ENCODE peak calls at places on chromosomes 16 and 17, in six cellular contexts. I is effector CD8-positive, alpha-beta T cell; K is GM12865; G is colonic mucosa; J is A549; Q is mucosa of descending colon. B is an unnamed sample.

GRCh38 chr17:1515640-1516402 is 591 bp downstream of the INPP5K start:
- DNase-seq in I (peak; percentile 25), K (peak; percentile 91), G (peak; percentile 82), J (peak; percentile 91), Q (peak; percentile 49), B (peak; percentile 71)

GRCh38 chr16:8644513-8645140 is 23.1 kb downstream of the METTL22 start:
- DNase-seq in I (no peak), K (no peak), G (no peak), J (no peak), Q (no peak), B (no peak)

GRCh38 chr16:6852643-6853042 is 480.0 kb upstream of the RBFOX1 start:
- DNase-seq in I (no peak), K (no peak), G (no peak), J (no peak), Q (no peak), B (no peak)

GRCh38 chr16:66977341-66978113 is 10.9 kb upstream of the CES4A start:
- DNase-seq in I (peak; percentile 82), K (peak; percentile 90), G (peak; percentile 93), J (peak; percentile 91), Q (peak; percentile 93), B (peak; percentile 93)

GRCh38 chr17:69802045-69802740 is 272.8 kb upstream of the KCNJ16 start:
- DNase-seq in I (no peak), K (no peak), G (no peak), J (no peak), Q (no peak), B (no peak)

GRCh38 chr17:80367510-80367909 is 47.5 kb upstream of the ENDOV start:
- DNase-seq in I (no peak), K (no peak), G (no peak), J (no peak), Q (no peak), B (no peak)

GRCh38 chr16:11682655-11683096 is 14.4 kb downstream of the SNN start:
- DNase-seq in I (no peak), K (no peak), G (no peak), J (no peak), Q (no peak), B (peak; percentile 32)

GRCh38 chr16:78784773-78785172 is 685.3 kb downstream of the WWOX start:
- DNase-seq in I (no peak), K (no peak), G (no peak), J (no peak), Q (no peak), B (no peak)

GRCh38 chr17:31537558-31537957 is 146.1 kb downstream of the RAB11FIP4 start:
- DNase-seq in I (no peak), K (peak; percentile 21), G (no peak), J (no peak), Q (no peak), B (no peak)

GRCh38 chr17:59706900-59707181 is 389 bp downstream of the PTRH2 start:
- DNase-seq in I (no peak), K (no peak), G (no peak), J (no peak), Q (no peak), B (no peak)

GRCh38 chr17:64498308-64499203 is 1.7 kb upstream of the POLG2 start:
- DNase-seq in I (no peak), K (peak; percentile 17), G (no peak), J (no peak), Q (no peak), B (no peak)

GRCh38 chr17:82216301-82217119 is 3.9 kb upstream of the CCDC57 start:
- DNase-seq in I (no peak), K (peak; percentile 85), G (peak; percentile 85), J (no peak), Q (peak; percentile 87), B (peak; percentile 77)

GRCh38 chr17:81710514-81711308 is 1.4 kb upstream of the SLC25A10 start:
- DNase-seq in I (no peak), K (no peak), G (peak; percentile 51), J (no peak), Q (peak; percentile 68), B (no peak)

B was measured in trophoblast cell.